ENCODE peak calls at places on chromosomes 16 and 17, in five cellular contexts. One of them, this sample, is unnamed.

GRCh38 chr16:28292731-28293588 is 635 bp downstream of the SBK1 start:
- DNase-seq in hepatocyte: peak; percentile 73
- DNase-seq in PC-9: peak; percentile 48
- DNase-seq in GM23248: no peak
- DNase-seq in SK-N-SH: peak; percentile 74
- DNase-seq in this sample: no peak

GRCh38 chr16:6611535-6611934 is 721.1 kb upstream of the RBFOX1 start:
- DNase-seq in hepatocyte: no peak
- DNase-seq in PC-9: no peak
- DNase-seq in SK-N-SH: no peak
- DNase-seq in GM23248: no peak
- DNase-seq in this sample: no peak

GRCh38 chr17:7328009-7328408 is 1.1 kb downstream of the NEURL4 start:
- DNase-seq in SK-N-SH: no peak
- DNase-seq in PC-9: no peak
- DNase-seq in hepatocyte: no peak
- DNase-seq in GM23248: no peak
- DNase-seq in this sample: no peak

GRCh38 chr17:8946476-8946875 is 19.0 kb downstream of the PIK3R5 start:
- DNase-seq in SK-N-SH: no peak
- DNase-seq in GM23248: peak; percentile 49
- DNase-seq in hepatocyte: no peak
- DNase-seq in PC-9: no peak
- DNase-seq in this sample: no peak

GRCh38 chr16:68574479-68574878 is 35.4 kb downstream of the ZFP90 start:
- DNase-seq in SK-N-SH: no peak
- DNase-seq in PC-9: no peak
- DNase-seq in GM23248: no peak
- DNase-seq in hepatocyte: no peak
- DNase-seq in this sample: no peak

GRCh38 chr17:52147431-52147830 is 11.1 kb downstream of the CA10 start:
- DNase-seq in hepatocyte: no peak
- DNase-seq in GM23248: no peak
- DNase-seq in SK-N-SH: no peak
- DNase-seq in PC-9: no peak
- DNase-seq in this sample: peak; percentile 72

GRCh38 chr17:850828-851759 is 68.9 kb downstream of the MRM3 start:
- DNase-seq in PC-9: no peak
- DNase-seq in SK-N-SH: peak; percentile 46
- DNase-seq in hepatocyte: no peak
- DNase-seq in GM23248: peak; percentile 90
- DNase-seq in this sample: no peak

GRCh38 chr17:2011421-2012371 is 13.4 kb downstream of the RTN4RL1 start:
- DNase-seq in PC-9: peak; percentile 97
- DNase-seq in hepatocyte: no peak
- DNase-seq in GM23248: peak; percentile 53
- DNase-seq in SK-N-SH: no peak
- DNase-seq in this sample: peak; percentile 95

GRCh38 chr16:25018972-25019617 is 3.9 kb upstream of the ARHGAP17 start:
- DNase-seq in SK-N-SH: no peak
- DNase-seq in PC-9: no peak
- DNase-seq in GM23248: no peak
- DNase-seq in hepatocyte: no peak
- DNase-seq in this sample: no peak

GRCh38 chr17:62792122-62792800 is 15.9 kb downstream of the MARCHF10 start:
- DNase-seq in PC-9: peak; percentile 67
- DNase-seq in SK-N-SH: no peak
- DNase-seq in GM23248: peak; percentile 91
- DNase-seq in hepatocyte: no peak
- DNase-seq in this sample: peak; percentile 98

GRCh38 chr17:44112284-44113280 is 10.9 kb downstream of the HDAC5 start:
- DNase-seq in GM23248: no peak
- DNase-seq in SK-N-SH: no peak
- DNase-seq in hepatocyte: no peak
- DNase-seq in PC-9: no peak
- DNase-seq in this sample: no peak

GRCh38 chr17:73711916-73712315 is 67.7 kb upstream of the SDK2 start:
- DNase-seq in hepatocyte: no peak
- DNase-seq in SK-N-SH: no peak
- DNase-seq in GM23248: no peak
- DNase-seq in PC-9: no peak
- DNase-seq in this sample: no peak

GRCh38 chr16:23058576-23058975 is 90.7 kb downstream of the USP31 start:
- DNase-seq in GM23248: peak; percentile 4
- DNase-seq in SK-N-SH: no peak
- DNase-seq in hepatocyte: no peak
- DNase-seq in PC-9: no peak
- DNase-seq in this sample: no peak

GRCh38 chr16:28163699-28164584 is 47.8 kb downstream of the XPO6 start:
- DNase-seq in PC-9: no peak
- DNase-seq in SK-N-SH: no peak
- DNase-seq in GM23248: peak; percentile 47
- DNase-seq in hepatocyte: no peak
- DNase-seq in this sample: no peak

GRCh38 chr16:89423709-89424260 is 66.6 kb downstream of the ANKRD11 start:
- DNase-seq in SK-N-SH: no peak
- DNase-seq in PC-9: no peak
- DNase-seq in GM23248: no peak
- DNase-seq in hepatocyte: no peak
- DNase-seq in this sample: no peak

GRCh38 chr16:17538942-17539341 is 68.2 kb upstream of the XYLT1 start:
- DNase-seq in SK-N-SH: no peak
- DNase-seq in GM23248: no peak
- DNase-seq in PC-9: no peak
- DNase-seq in hepatocyte: no peak
- DNase-seq in this sample: no peak

GRCh38 chr17:48582750-48583069 is 4.6 kb upstream of the HOXB4 start:
- DNase-seq in PC-9: no peak
- DNase-seq in SK-N-SH: no peak
- DNase-seq in hepatocyte: no peak
- DNase-seq in GM23248: no peak
- DNase-seq in this sample: no peak

GRCh38 chr16:11536104-11536866 is 50.4 kb downstream of the LITAF start:
- DNase-seq in GM23248: no peak
- DNase-seq in PC-9: no peak
- DNase-seq in SK-N-SH: no peak
- DNase-seq in hepatocyte: no peak
- DNase-seq in this sample: no peak

GRCh38 chr16:12754824-12755543 is 48.7 kb downstream of the CPPED1 start:
- DNase-seq in SK-N-SH: no peak
- DNase-seq in GM23248: peak; percentile 61
- DNase-seq in PC-9: no peak
- DNase-seq in hepatocyte: no peak
- DNase-seq in this sample: no peak

GRCh38 chr17:79788989-79789942 is 7.6 kb downstream of the CBX8 start:
- DNase-seq in PC-9: no peak
- DNase-seq in hepatocyte: peak; percentile 40
- DNase-seq in GM23248: no peak
- DNase-seq in SK-N-SH: no peak
- DNase-seq in this sample: no peak

GRCh38 chr16:118857-119256 is 19.6 kb downstream of the NPRL3 start:
- DNase-seq in PC-9: no peak
- DNase-seq in hepatocyte: no peak
- DNase-seq in GM23248: no peak
- DNase-seq in SK-N-SH: no peak
- DNase-seq in this sample: no peak

GRCh38 chr17:68824707-68825106 is 130.5 kb downstream of the ABCA8 start:
- DNase-seq in hepatocyte: no peak
- DNase-seq in SK-N-SH: no peak
- DNase-seq in PC-9: no peak
- DNase-seq in GM23248: no peak
- DNase-seq in this sample: no peak

GRCh38 chr17:68821860-68822693 is 133.1 kb downstream of the ABCA8 start:
- DNase-seq in PC-9: peak; percentile 27
- DNase-seq in SK-N-SH: peak; percentile 10
- DNase-seq in GM23248: peak; percentile 87
- DNase-seq in hepatocyte: peak; percentile 37
- DNase-seq in this sample: peak; percentile 97

GRCh38 chr17:68820476-68820824 is 134.7 kb downstream of the ABCA8 start:
- DNase-seq in SK-N-SH: no peak
- DNase-seq in PC-9: no peak
- DNase-seq in GM23248: no peak
- DNase-seq in hepatocyte: no peak
- DNase-seq in this sample: no peak

GRCh38 chr17:68820825-68821481 is 134.2 kb downstream of the ABCA8 start:
- DNase-seq in GM23248: no peak
- DNase-seq in PC-9: no peak
- DNase-seq in SK-N-SH: no peak
- DNase-seq in hepatocyte: peak; percentile 51
- DNase-seq in this sample: no peak

GRCh38 chr17:68822752-68823289 is 132.4 kb downstream of the ABCA8 start:
- DNase-seq in PC-9: no peak
- DNase-seq in SK-N-SH: no peak
- DNase-seq in GM23248: no peak
- DNase-seq in hepatocyte: no peak
- DNase-seq in this sample: no peak
- H3K4me2 ChIP-seq in PC-9: peak overlapping the region; percentile 35
- H3K4me2 ChIP-seq in SK-N-SH: no peak overlapping the region
- H3K4me2 ChIP-seq in GM23248: no peak overlapping the region
- H3K4me2 ChIP-seq in hepatocyte: no peak overlapping the region
- H3K4me2 ChIP-seq in this sample: peak overlapping the region; percentile 30

GRCh38 chr17:56908061-56908542 is 5.7 kb downstream of the TRIM25 start:
- DNase-seq in PC-9: no peak
- DNase-seq in GM23248: no peak
- DNase-seq in SK-N-SH: no peak
- DNase-seq in hepatocyte: no peak
- DNase-seq in this sample: peak; percentile 70
- H4K20me1 ChIP-seq in PC-9: peaks cover 16% of the 10 kb centered on the region
- H4K20me1 ChIP-seq in GM23248: no peaks in the 10 kb centered on the region
- H4K20me1 ChIP-seq in SK-N-SH: no peaks in the 10 kb centered on the region
- H4K20me1 ChIP-seq in hepatocyte: peaks cover 6% of the 10 kb centered on the region
- H4K20me1 ChIP-seq in this sample: peaks cover 39% of the 10 kb centered on the region

DNA sequence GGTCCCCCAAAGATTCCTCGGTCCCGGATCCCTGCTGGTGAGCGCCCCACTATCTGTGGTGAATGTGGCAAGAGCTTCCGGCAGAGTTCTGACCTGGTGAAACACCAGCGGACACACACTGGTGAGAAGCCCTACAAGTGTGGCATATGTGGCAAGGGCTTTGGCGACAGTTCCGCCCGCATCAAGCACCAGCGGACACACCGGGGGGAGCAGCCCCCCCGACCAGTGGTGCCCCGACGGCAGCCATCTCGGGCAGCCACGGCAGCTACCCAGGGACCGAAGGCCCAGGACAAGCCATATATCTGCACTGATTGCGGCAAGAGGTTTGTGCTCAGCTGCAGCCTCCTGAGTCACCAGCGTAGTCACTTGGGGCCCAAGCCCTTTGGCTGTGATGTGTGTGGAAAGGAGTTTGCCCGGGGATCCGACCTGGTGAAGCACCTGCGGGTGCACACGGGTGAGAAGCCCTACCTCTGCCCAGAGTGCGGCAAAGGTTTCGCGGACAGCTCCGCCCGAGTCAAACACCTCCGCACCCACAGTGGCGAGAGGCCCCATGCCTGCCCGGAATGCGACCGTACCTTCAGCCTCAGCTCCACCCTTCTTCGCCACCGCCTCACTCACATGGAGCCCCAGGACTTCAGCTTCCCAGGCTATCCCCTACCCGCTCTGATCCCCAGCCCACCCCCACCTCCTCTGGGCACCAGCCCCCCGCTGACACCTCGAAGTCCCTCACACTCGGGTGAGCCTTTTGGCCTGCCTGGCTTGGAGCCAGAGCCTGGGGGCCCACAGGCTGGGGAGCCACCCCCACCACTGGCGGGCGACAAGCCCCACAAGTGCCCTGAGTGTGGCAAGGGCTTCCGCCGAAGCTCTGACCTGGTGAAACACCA is 2.8 kb downstream of the ZNF48 start:
- DNase-seq in GM23248: no peak
- DNase-seq in hepatocyte: no peak
- DNase-seq in SK-N-SH: no peak
- DNase-seq in PC-9: no peak
- DNase-seq in this sample: no peak
- H3K9me2 ChIP-seq in GM23248: no peaks in the 10 kb centered on the region
- H3K9me2 ChIP-seq in hepatocyte: no peaks in the 10 kb centered on the region
- H3K9me2 ChIP-seq in SK-N-SH: no peaks in the 10 kb centered on the region
- H3K9me2 ChIP-seq in PC-9: no peaks in the 10 kb centered on the region
- H3K9me2 ChIP-seq in this sample: no peaks in the 10 kb centered on the region

DNA sequence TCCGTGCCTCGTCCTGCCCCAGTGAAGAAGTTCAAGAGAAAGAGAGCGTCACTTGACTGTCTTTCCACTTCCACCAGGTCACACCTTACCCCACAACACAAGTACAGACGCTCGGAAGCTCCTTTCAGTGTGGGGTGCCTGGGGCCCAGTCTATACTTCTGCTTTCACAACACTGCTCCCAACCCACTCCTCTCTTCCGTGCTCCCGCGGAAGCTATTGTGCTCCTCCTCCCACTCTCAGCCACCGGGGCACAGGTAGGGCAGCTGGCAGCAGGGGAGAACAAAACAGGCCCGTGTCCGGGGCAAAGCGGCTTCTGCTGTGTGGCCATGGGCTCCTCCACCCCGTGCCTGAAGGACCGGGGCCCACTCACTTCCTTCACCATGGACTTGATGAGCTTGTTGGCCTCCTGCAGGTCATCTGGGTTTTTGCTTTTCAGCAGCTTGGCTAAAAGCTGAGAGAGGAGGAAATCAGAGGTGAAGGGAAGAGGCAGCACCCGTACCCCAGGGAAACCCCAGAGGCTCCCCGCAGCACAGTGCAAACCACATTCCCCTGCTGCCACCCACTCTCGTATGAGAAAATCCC is 18.9 kb downstream of the GGA3 start:
- DNase-seq in hepatocyte: no peak
- DNase-seq in PC-9: no peak
- DNase-seq in SK-N-SH: no peak
- DNase-seq in GM23248: no peak
- DNase-seq in this sample: no peak
- H3K4me2 ChIP-seq in hepatocyte: no peak overlapping the region
- H3K4me2 ChIP-seq in PC-9: no peak overlapping the region
- H3K4me2 ChIP-seq in SK-N-SH: no peak overlapping the region
- H3K4me2 ChIP-seq in GM23248: no peak overlapping the region
- H3K4me2 ChIP-seq in this sample: no peak overlapping the region

GRCh38 chr16:3149193-3149530 is 14.3 kb downstream of the ZNF213 start:
- DNase-seq in PC-9: no peak
- DNase-seq in SK-N-SH: no peak
- DNase-seq in GM23248: no peak
- DNase-seq in hepatocyte: no peak
- DNase-seq in this sample: no peak
- H4K20me1 ChIP-seq in PC-9: no peaks in the 10 kb centered on the region
- H4K20me1 ChIP-seq in SK-N-SH: peaks cover 3% of the 10 kb centered on the region
- H4K20me1 ChIP-seq in GM23248: no peaks in the 10 kb centered on the region
- H4K20me1 ChIP-seq in hepatocyte: no peaks in the 10 kb centered on the region
- H4K20me1 ChIP-seq in this sample: no peaks in the 10 kb centered on the region

This sample was measured in PC-3.